ENCODE peak calls at places on chromosomes 2 and 18, in four cellular contexts. One of them, this sample, is unnamed.

GRCh38 chr2:109375131-109375561 is 238.6 kb downstream of the SEPTIN10 start:
- DNase-seq in OCI-LY7: no peak
- DNase-seq in skeletal muscle cell: no peak
- DNase-seq in IMR-90: no peak
- DNase-seq in this sample: no peak

GRCh38 chr2:153145470-153145869 is 333.1 kb downstream of the RPRM start:
- DNase-seq in skeletal muscle cell: no peak
- DNase-seq in IMR-90: no peak
- DNase-seq in OCI-LY7: no peak
- DNase-seq in this sample: no peak

GRCh38 chr2:161990036-161990435 is 84.0 kb downstream of the DPP4 start:
- DNase-seq in OCI-LY7: no peak
- DNase-seq in skeletal muscle cell: no peak
- DNase-seq in IMR-90: no peak
- DNase-seq in this sample: no peak

GRCh38 chr2:233747283-233747544 is 12.9 kb upstream of the UGT1A1 start:
- DNase-seq in IMR-90: no peak
- DNase-seq in OCI-LY7: no peak
- DNase-seq in skeletal muscle cell: no peak
- DNase-seq in this sample: no peak

GRCh38 chr2:240383871-240384700 is 51.4 kb upstream of the GPC1 start:
- DNase-seq in skeletal muscle cell: no peak
- DNase-seq in OCI-LY7: no peak
- DNase-seq in IMR-90: no peak
- DNase-seq in this sample: no peak

GRCh38 chr2:56155188-56155587 is 28.6 kb upstream of the CCDC85A start:
- DNase-seq in skeletal muscle cell: no peak
- DNase-seq in IMR-90: no peak
- DNase-seq in OCI-LY7: no peak
- DNase-seq in this sample: no peak

GRCh38 chr2:182625814-182626213 is 90.2 kb upstream of the DNAJC10 start:
- DNase-seq in skeletal muscle cell: no peak
- DNase-seq in OCI-LY7: no peak
- DNase-seq in IMR-90: no peak
- DNase-seq in this sample: no peak

GRCh38 chr2:150133623-150134022 is 353.8 kb downstream of the RND3 start:
- DNase-seq in OCI-LY7: no peak
- DNase-seq in IMR-90: peak; percentile 92
- DNase-seq in skeletal muscle cell: peak; percentile 83
- DNase-seq in this sample: peak; percentile 84

GRCh38 chr18:49875155-49875554 is 61.8 kb upstream of the ACAA2 start:
- DNase-seq in OCI-LY7: no peak
- DNase-seq in skeletal muscle cell: no peak
- DNase-seq in IMR-90: no peak
- DNase-seq in this sample: no peak

GRCh38 chr2:47784349-47784851 is 1.5 kb downstream of the MSH6 start:
- DNase-seq in skeletal muscle cell: no peak
- DNase-seq in IMR-90: peak; percentile 34
- DNase-seq in OCI-LY7: no peak
- DNase-seq in this sample: peak; percentile 70

GRCh38 chr2:212953170-212953920 is 198.1 kb downstream of the IKZF2 start:
- DNase-seq in skeletal muscle cell: no peak
- DNase-seq in OCI-LY7: no peak
- DNase-seq in IMR-90: no peak
- DNase-seq in this sample: no peak

GRCh38 chr18:13471971-13472628 is 253.5 kb downstream of the LDLRAD4 start:
- DNase-seq in IMR-90: no peak
- DNase-seq in OCI-LY7: no peak
- DNase-seq in skeletal muscle cell: no peak
- DNase-seq in this sample: no peak

GRCh38 chr2:240597419-240598181 is 11.1 kb downstream of the CAPN10 start:
- DNase-seq in IMR-90: no peak
- DNase-seq in OCI-LY7: no peak
- DNase-seq in skeletal muscle cell: no peak
- DNase-seq in this sample: no peak

GRCh38 chr18:32372047-32372380 is 98.7 kb downstream of the GAREM1 start:
- DNase-seq in IMR-90: no peak
- DNase-seq in OCI-LY7: no peak
- DNase-seq in skeletal muscle cell: no peak
- DNase-seq in this sample: no peak

GRCh38 chr2:209876211-209876610 is 104.6 kb downstream of the UNC80 start:
- DNase-seq in OCI-LY7: no peak
- DNase-seq in IMR-90: no peak
- DNase-seq in skeletal muscle cell: no peak
- DNase-seq in this sample: no peak

GRCh38 chr2:219406861-219407230 is 11.3 kb upstream of the DES start:
- DNase-seq in OCI-LY7: no peak
- DNase-seq in IMR-90: peak; percentile 97
- DNase-seq in skeletal muscle cell: peak; percentile 81
- DNase-seq in this sample: peak; percentile 93

GRCh38 chr18:61582205-61582710 is 249.0 kb downstream of the CDH20 start:
- DNase-seq in skeletal muscle cell: no peak
- DNase-seq in OCI-LY7: no peak
- DNase-seq in IMR-90: no peak
- DNase-seq in this sample: no peak

GRCh38 chr2:127857494-127857818 is 499 bp downstream of the POLR2D start:
- DNase-seq in IMR-90: no peak
- DNase-seq in skeletal muscle cell: no peak
- DNase-seq in OCI-LY7: peak; percentile 67
- DNase-seq in this sample: no peak

GRCh38 chr2:85887566-85888019 is 1.2 kb downstream of the ST3GAL5 start:
- DNase-seq in skeletal muscle cell: no peak
- DNase-seq in IMR-90: peak; percentile 40
- DNase-seq in OCI-LY7: peak; percentile 58
- DNase-seq in this sample: peak; percentile 78

GRCh38 chr2:159091381-159091780 is 122.9 kb downstream of the TANC1 start:
- DNase-seq in IMR-90: peak; percentile 84
- DNase-seq in skeletal muscle cell: no peak
- DNase-seq in OCI-LY7: no peak
- DNase-seq in this sample: peak; percentile 84

GRCh38 chr2:122251153-122251552 is 495.7 kb downstream of the TSN start:
- DNase-seq in IMR-90: no peak
- DNase-seq in skeletal muscle cell: no peak
- DNase-seq in OCI-LY7: no peak
- DNase-seq in this sample: no peak

GRCh38 chr2:230267556-230267955 is 42.0 kb downstream of the SP140 start:
- DNase-seq in OCI-LY7: no peak
- DNase-seq in IMR-90: no peak
- DNase-seq in skeletal muscle cell: no peak
- DNase-seq in this sample: no peak

DNA sequence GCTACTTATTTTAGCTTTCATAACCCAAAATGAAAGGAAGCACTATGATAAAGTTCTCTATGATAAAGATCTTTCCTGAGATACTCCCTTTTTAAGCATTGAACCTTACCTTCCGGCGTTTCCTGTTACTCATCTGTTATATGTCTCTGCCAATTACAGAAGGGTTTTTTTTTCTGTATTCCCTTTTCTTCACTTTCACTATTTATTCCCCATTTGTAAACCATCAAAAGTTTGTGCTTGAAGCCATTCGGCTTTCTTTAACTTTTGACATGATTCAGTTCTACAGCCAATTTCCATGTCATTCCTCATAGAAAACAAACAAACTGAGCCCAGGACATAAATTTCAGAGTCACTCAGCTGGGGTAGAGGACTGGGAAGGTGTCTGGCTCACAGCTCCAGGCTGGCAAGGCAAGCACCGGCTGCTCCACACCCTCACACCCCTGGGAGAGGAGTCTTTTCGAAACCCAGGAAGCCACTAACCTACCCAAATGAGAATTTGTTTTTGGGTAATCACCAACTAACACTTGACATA is 429.4 kb upstream of the TRIB2 start:
- DNase-seq in IMR-90: no peak
- DNase-seq in OCI-LY7: no peak
- DNase-seq in skeletal muscle cell: no peak
- DNase-seq in this sample: peak; percentile 31
- H3K4me3 ChIP-seq in IMR-90: no peak overlapping the region
- H3K4me3 ChIP-seq in OCI-LY7: no peak overlapping the region
- H3K4me3 ChIP-seq in skeletal muscle cell: no peak overlapping the region
- H3K4me3 ChIP-seq in this sample: no peak overlapping the region

DNA sequence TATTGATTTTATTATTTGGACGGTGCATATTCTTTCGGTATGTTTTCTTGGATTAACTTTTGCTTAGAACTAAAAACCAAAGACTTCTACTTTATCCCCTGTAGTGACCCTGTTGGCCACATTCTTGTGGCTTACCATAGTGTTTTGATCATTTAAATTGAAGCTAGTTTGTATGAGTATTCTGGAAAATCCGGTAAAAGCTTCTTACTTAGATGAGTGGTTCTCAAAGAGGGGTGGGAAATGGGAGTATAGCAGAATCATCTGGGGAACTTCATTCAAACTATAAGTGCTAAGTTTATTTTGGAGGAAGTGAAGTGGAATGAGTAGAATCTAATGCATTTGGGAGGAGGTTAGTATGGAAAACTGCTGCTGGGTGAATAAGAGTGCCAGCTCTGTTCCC is 3.8 kb downstream of the PPP1CB start:
- DNase-seq in IMR-90: peak; percentile 54
- DNase-seq in OCI-LY7: no peak
- DNase-seq in skeletal muscle cell: no peak
- DNase-seq in this sample: peak; percentile 49
- H3K4me3 ChIP-seq in IMR-90: no peak overlapping the region
- H3K4me3 ChIP-seq in OCI-LY7: no peak overlapping the region
- H3K4me3 ChIP-seq in skeletal muscle cell: peak overlapping the region; percentile 14
- H3K4me3 ChIP-seq in this sample: no peak overlapping the region

GRCh38 chr2:144432921-144433320 is 87.0 kb downstream of the ZEB2 start:
- DNase-seq in OCI-LY7: no peak
- DNase-seq in skeletal muscle cell: no peak
- DNase-seq in IMR-90: no peak
- DNase-seq in this sample: peak; percentile 24

GRCh38 chr2:144432014-144432413 is 87.9 kb downstream of the ZEB2 start:
- DNase-seq in IMR-90: no peak
- DNase-seq in OCI-LY7: no peak
- DNase-seq in skeletal muscle cell: no peak
- DNase-seq in this sample: peak; percentile 30

GRCh38 chr2:144429396-144430112 is 90.4 kb downstream of the ZEB2 start:
- DNase-seq in IMR-90: no peak
- DNase-seq in OCI-LY7: no peak
- DNase-seq in skeletal muscle cell: no peak
- DNase-seq in this sample: no peak

GRCh38 chr2:144431384-144431783 is 88.5 kb downstream of the ZEB2 start:
- DNase-seq in IMR-90: no peak
- DNase-seq in skeletal muscle cell: no peak
- DNase-seq in OCI-LY7: peak; percentile 45
- DNase-seq in this sample: no peak

DNA sequence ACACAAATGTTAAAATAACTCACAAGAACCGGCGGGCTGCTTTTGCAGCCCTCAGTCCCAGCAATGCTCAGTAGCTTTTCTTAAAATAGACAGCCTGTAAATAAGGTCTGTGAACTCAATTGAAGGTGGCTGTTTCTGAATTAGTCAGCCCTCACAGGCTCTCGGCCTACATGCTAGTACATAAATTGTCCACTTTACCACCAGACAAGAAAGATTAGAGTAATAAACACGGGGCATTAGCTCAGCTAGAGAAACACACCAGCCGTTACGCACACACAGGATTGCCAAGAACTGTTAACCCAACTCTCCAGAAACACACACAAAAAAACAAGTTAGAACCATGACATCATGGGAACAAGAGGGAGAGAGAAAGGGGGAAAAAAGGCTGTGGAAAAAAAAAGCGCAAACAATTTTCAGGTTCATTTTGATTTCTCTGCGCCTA is 89.2 kb downstream of the ZEB2 start:
- DNase-seq in skeletal muscle cell: peak; percentile 72
- DNase-seq in IMR-90: peak; percentile 65
- DNase-seq in OCI-LY7: peak; percentile 29
- DNase-seq in this sample: peak; percentile 98
- H3K4me3 ChIP-seq in skeletal muscle cell: no peak overlapping the region
- H3K4me3 ChIP-seq in IMR-90: no peak overlapping the region
- H3K4me3 ChIP-seq in OCI-LY7: peak overlapping the region; percentile 12
- H3K4me3 ChIP-seq in this sample: no peak overlapping the region

GRCh38 chr2:189412330-189412953 is 28.8 kb upstream of the WDR75 start:
- DNase-seq in OCI-LY7: peak; percentile 39
- DNase-seq in skeletal muscle cell: no peak
- DNase-seq in IMR-90: peak; percentile 74
- DNase-seq in this sample: peak; percentile 82
- H3K4me3 ChIP-seq in OCI-LY7: no peak overlapping the region
- H3K4me3 ChIP-seq in skeletal muscle cell: no peak overlapping the region
- H3K4me3 ChIP-seq in IMR-90: no peak overlapping the region
- H3K4me3 ChIP-seq in this sample: peak overlapping the region; percentile 29

GRCh38 chr2:42844366-42844765 is 52.0 kb upstream of the HAAO start:
- DNase-seq in skeletal muscle cell: no peak
- DNase-seq in IMR-90: no peak
- DNase-seq in OCI-LY7: no peak
- DNase-seq in this sample: no peak

GRCh38 chr2:42843131-42843530 is 50.7 kb upstream of the HAAO start:
- DNase-seq in skeletal muscle cell: no peak
- DNase-seq in OCI-LY7: no peak
- DNase-seq in IMR-90: no peak
- DNase-seq in this sample: no peak

GRCh38 chr2:42846026-42846425 is 53.6 kb upstream of the HAAO start:
- DNase-seq in skeletal muscle cell: no peak
- DNase-seq in IMR-90: no peak
- DNase-seq in OCI-LY7: no peak
- DNase-seq in this sample: no peak

GRCh38 chr2:42843611-42844010 is 51.2 kb upstream of the HAAO start:
- DNase-seq in OCI-LY7: no peak
- DNase-seq in skeletal muscle cell: no peak
- DNase-seq in IMR-90: no peak
- DNase-seq in this sample: no peak

DNA sequence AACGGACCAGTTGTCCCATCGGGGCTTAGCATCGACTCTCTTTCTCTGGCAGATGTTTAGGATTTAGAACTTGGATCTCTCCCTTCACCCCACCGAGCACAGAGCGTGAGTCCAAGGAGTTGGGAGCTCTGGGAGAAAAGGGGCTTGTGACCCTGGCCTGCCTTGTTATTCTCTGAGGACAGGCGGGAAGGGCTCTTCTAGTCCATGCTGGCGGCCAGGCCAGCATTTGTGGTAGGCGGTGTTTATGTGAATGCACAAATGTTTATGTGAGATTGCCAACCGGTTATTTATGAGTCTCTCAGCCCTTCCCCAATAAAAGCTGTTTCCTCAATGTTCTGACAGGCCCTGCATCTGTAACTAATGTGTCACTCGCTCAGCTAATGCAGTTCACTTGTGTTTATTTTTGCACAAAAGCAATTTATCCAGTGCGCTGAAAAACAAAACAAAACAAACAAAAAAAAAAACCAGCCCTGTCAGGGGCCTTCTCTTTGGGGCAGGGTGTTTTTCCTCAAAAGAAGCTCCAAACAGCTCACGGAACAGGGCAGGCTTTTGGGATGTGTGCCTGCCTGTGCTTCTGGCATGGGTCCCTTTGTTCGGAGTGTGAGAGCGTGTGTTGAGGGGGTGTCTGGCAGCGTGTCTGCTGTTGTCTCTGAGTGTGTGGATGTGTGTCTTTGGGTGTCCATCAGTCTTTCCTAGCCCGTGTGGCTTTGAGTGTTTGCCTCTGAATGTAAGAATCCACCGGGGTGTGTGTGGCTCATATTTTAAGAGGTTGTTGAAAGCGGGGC is 52.7 kb upstream of the HAAO start:
- DNase-seq in IMR-90: peak; percentile 88
- DNase-seq in skeletal muscle cell: peak; percentile 74
- DNase-seq in OCI-LY7: no peak
- DNase-seq in this sample: peak; percentile 97
- H3K4me3 ChIP-seq in IMR-90: no peak overlapping the region
- H3K4me3 ChIP-seq in skeletal muscle cell: no peak overlapping the region
- H3K4me3 ChIP-seq in OCI-LY7: no peak overlapping the region
- H3K4me3 ChIP-seq in this sample: no peak overlapping the region